ENCODE peak calls at places on chromosomes 16 and 17, in eight cellular contexts. Z is heart left ventricle; K is PC-3; I is adrenal gland; V is H9; F is thoracic aorta; A is cardiac muscle cell; E is CD8-positive, alpha-beta T cell. S is an unnamed sample.

GRCh38 chr16:14309001-14309886 is 238.1 kb downstream of the MRTFB start:
- DNase-seq in Z (peak; percentile 38), K (peak; percentile 85), I (no peak), V (peak; percentile 82), F (no peak), A (no peak), E (peak; percentile 60), S (peak; percentile 14)

GRCh38 chr16:68246671-68247070 is 1.5 kb downstream of the PLA2G15 start:
- DNase-seq in Z (no peak), K (no peak), I (no peak), V (no peak), F (no peak), A (no peak), E (no peak), S (no peak)

GRCh38 chr17:68205251-68205807 is 42.5 kb upstream of the AMZ2 start:
- DNase-seq in Z (peak; percentile 97), K (peak; percentile 91), I (peak; percentile 89), V (peak; percentile 95), F (peak; percentile 69), A (peak; percentile 93), E (peak; percentile 91), S (peak; percentile 94)

GRCh38 chr17:79624658-79625478 is 14.0 kb upstream of the RBFOX3 start:
- DNase-seq in Z (no peak), K (no peak), I (peak; percentile 5), V (peak; percentile 32), F (no peak), A (no peak), E (no peak), S (no peak)

GRCh38 chr16:27434141-27435051 is 32.4 kb downstream of the IL21R start:
- DNase-seq in Z (peak; percentile 38), K (no peak), I (no peak), V (peak; percentile 19), F (no peak), A (no peak), E (peak; percentile 10), S (no peak)

GRCh38 chr16:84195201-84196093 is 4.5 kb downstream of the ADAD2 start:
- DNase-seq in Z (no peak), K (no peak), I (no peak), V (no peak), F (no peak), A (no peak), E (no peak), S (no peak)

GRCh38 chr17:47193931-47194481 is 4.9 kb upstream of the CDC27 start:
- DNase-seq in Z (no peak), K (no peak), I (no peak), V (no peak), F (no peak), A (no peak), E (no peak), S (no peak)

GRCh38 chr16:66128363-66128725 is 238.1 kb upstream of the CDH5 start:
- DNase-seq in Z (no peak), K (no peak), I (no peak), V (no peak), F (no peak), A (no peak), E (no peak), S (no peak)

GRCh38 chr16:1301562-1301961 is 7.9 kb upstream of the UBE2I start:
- DNase-seq in Z (no peak), K (no peak), I (no peak), V (no peak), F (no peak), A (no peak), E (no peak), S (no peak)

GRCh38 chr17:27980035-27980434 is 62.4 kb upstream of the NLK start:
- DNase-seq in Z (no peak), K (peak; percentile 82), I (peak; percentile 33), V (no peak), F (no peak), A (no peak), E (no peak), S (no peak)

GRCh38 chr17:71440513-71440912 is 680.3 kb upstream of the SOX9 start:
- DNase-seq in Z (no peak), K (peak; percentile 79), I (no peak), V (no peak), F (no peak), A (no peak), E (no peak), S (no peak)

GRCh38 chr17:39921323-39921722 is 2.9 kb upstream of the GSDMB start:
- DNase-seq in Z (no peak), K (no peak), I (no peak), V (no peak), F (no peak), A (no peak), E (peak; percentile 38), S (no peak)

GRCh38 chr17:77125432-77125901 is 15.3 kb upstream of the SEC14L1 start:
- DNase-seq in Z (no peak), K (peak; percentile 99), I (no peak), V (no peak), F (no peak), A (no peak), E (no peak), S (no peak)

GRCh38 chr17:49456172-49456965 is 38.7 kb upstream of the NGFR start:
- DNase-seq in Z (no peak), K (peak; percentile 37), I (peak; percentile 32), V (no peak), F (no peak), A (no peak), E (no peak), S (no peak)

GRCh38 chr17:64004903-64005733 is 7.0 kb downstream of the PRR29 start:
- DNase-seq in Z (no peak), K (no peak), I (no peak), V (peak; percentile 29), F (no peak), A (no peak), E (no peak), S (no peak)

GRCh38 chr16:57723170-57723569 is 12.4 kb upstream of the KATNB1 start:
- DNase-seq in Z (no peak), K (no peak), I (no peak), V (peak; percentile 73), F (no peak), A (no peak), E (no peak), S (no peak)

GRCh38 chr16:87273471-87274030 is 43.6 kb downstream of the C16orf95 start:
- DNase-seq in Z (no peak), K (no peak), I (no peak), V (no peak), F (no peak), A (no peak), E (no peak), S (no peak)

GRCh38 chr16:28298511-28298878 is 6.2 kb downstream of the SBK1 start:
- DNase-seq in Z (no peak), K (no peak), I (no peak), V (peak; percentile 60), F (no peak), A (peak; percentile 48), E (no peak), S (no peak)

GRCh38 chr17:33021731-33022408 is 30.2 kb downstream of the SPACA3 start:
- DNase-seq in Z (no peak), K (no peak), I (no peak), V (peak; percentile 60), F (no peak), A (peak; percentile 4), E (no peak), S (no peak)
- TF ChIP-seq CTCF in Z (no peak), K (no peak), I (no peak), V (peak; percentile 57), F (no peak), A (peak; percentile 32), E (no peak), S (no peak)

GRCh38 chr17:21300601-21301571 is 16.4 kb downstream of the MAP2K3 start:
- DNase-seq in Z (peak; percentile 62), K (no peak), I (no peak), V (no peak), F (no peak), A (no peak), E (no peak), S (no peak)
- H3K9me3 ChIP-seq in Z (no peaks in the 10 kb centered on the region), K (no peaks in the 10 kb centered on the region), I (no peaks in the 10 kb centered on the region), V (peaks cover 21% of the 10 kb centered on the region), F (no peaks in the 10 kb centered on the region), A (no peaks in the 10 kb centered on the region), E (no peaks in the 10 kb centered on the region), S (no peaks in the 10 kb centered on the region)

GRCh38 chr16:4426021-4426684 is 485 bp downstream of the DNAJA3 start:
- DNase-seq in Z (no peak), K (no peak), I (no peak), V (no peak), F (no peak), A (no peak), E (peak; percentile 86), S (no peak)
- TF ChIP-seq CTCF in Z (no peak), K (no peak), I (no peak), V (no peak), F (no peak), A (no peak), E (no peak), S (no peak)

GRCh38 chr16:71843517-71844031 is 2.2 kb upstream of the ATXN1L start:
- DNase-seq in Z (no peak), K (no peak), I (no peak), V (no peak), F (no peak), A (no peak), E (no peak), S (no peak)
- H3K9me3 ChIP-seq in Z (no peaks in the 10 kb centered on the region), K (no peaks in the 10 kb centered on the region), I (no peaks in the 10 kb centered on the region), V (no peaks in the 10 kb centered on the region), F (no peaks in the 10 kb centered on the region), A (no peaks in the 10 kb centered on the region), E (no peaks in the 10 kb centered on the region), S (no peaks in the 10 kb centered on the region)

DNA sequence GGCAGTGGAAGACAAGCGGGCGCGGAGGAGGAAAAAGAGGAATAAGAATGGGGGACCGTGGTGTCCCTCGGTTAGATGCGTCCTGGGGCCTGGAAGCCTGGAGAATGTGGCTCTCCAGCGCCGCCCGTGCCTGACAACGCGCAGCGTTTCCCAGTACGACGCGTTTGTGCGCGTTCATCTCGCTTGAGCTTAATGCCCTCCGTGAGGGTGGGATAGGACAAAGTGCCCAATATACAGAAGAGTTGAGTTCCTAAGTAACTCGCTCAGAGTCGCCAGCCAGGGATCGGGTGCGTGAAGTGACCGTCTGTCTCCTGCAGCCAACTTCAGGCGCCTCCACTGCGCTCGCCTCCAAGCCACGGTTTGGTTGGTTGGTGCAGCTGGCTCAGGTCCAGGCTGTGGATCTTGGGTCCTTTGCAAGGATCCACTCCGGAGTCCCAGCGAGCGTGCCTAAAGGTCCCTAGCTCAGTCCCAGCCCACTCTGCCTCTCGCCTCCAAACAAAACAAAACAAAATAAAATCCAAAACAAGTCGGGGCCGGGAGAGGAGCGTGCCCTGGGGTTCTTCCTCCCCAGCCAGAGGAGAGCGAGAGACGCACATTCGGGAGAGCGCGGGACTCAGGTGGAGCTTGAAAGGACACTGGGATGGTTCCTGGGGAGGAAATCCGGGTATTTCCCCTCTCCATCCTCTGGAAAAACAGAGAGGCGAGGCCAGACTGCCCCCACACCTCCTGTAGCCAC is 951 bp downstream of the GALR2 start:
- DNase-seq in Z (no peak), K (no peak), I (no peak), V (peak; percentile 79), F (no peak), A (peak; percentile 69), E (no peak), S (no peak)
- TF ChIP-seq CTCF in Z (no peak), K (peak; percentile 38), I (no peak), V (peak; percentile 61), F (no peak), A (peak; percentile 14), E (no peak), S (no peak)

S was measured in CD4-positive, alpha-beta T cell.